ENCODE peak calls at places on chromosomes 16 and 17, in ten cellular contexts. K is MM.1S, L is PC-3, Q is fibroblast of lung, A is heart left ventricle, S is neuronal stem cell, T is kidney, D is IMR-90, B is left ventricle myocardium inferior, C is tibial nerve. P is an unnamed sample.

GRCh38 chr17:11935734-11936406 is 61.4 kb downstream of the ZNF18 start:
- DNase-seq in K (peak), L (peak), Q (peak), A (peak), S (peak), T (no peak), D (peak), B (peak), C (no peak), P (no peak)

GRCh38 chr17:32445075-32445427 is 741 bp downstream of the PSMD11 start:
- DNase-seq in K (no peak), L (peak), Q (peak), A (peak), S (no peak), T (no peak), D (peak), B (no peak), C (no peak), P (no peak)

GRCh38 chr16:90020838-90021382 is 1.7 kb upstream of the DBNDD1 start:
- DNase-seq in K (no peak), L (peak), Q (peak), A (no peak), S (no peak), T (no peak), D (peak), B (no peak), C (no peak), P (peak)

GRCh38 chr17:29004081-29004692 is 1.6 kb downstream of the SEZ6 start:
- DNase-seq in K (no peak), L (no peak), Q (peak), A (no peak), S (no peak), T (no peak), D (peak), B (no peak), C (no peak), P (no peak)

GRCh38 chr17:63171428-63172205 is 205.6 kb downstream of the TANC2 start:
- DNase-seq in K (no peak), L (peak), Q (peak), A (no peak), S (no peak), T (no peak), D (peak), B (no peak), C (no peak), P (no peak)

GRCh38 chr17:38569701-38570512 is 35.8 kb downstream of the SRCIN1 start:
- DNase-seq in K (no peak), L (no peak), Q (no peak), A (no peak), S (no peak), T (no peak), D (no peak), B (no peak), C (no peak), P (no peak)

GRCh38 chr17:57296231-57296630 is 39.9 kb downstream of the MSI2 start:
- DNase-seq in K (no peak), L (peak), Q (peak), A (no peak), S (no peak), T (no peak), D (no peak), B (no peak), C (no peak), P (no peak)

GRCh38 chr17:43125967-43126910 is 1.1 kb upstream of the BRCA1 start:
- DNase-seq in K (peak), L (no peak), Q (no peak), A (no peak), S (no peak), T (peak), D (no peak), B (no peak), C (no peak), P (no peak)

GRCh38 chr16:67052399-67052798 is 23.4 kb downstream of the CBFB start:
- DNase-seq in K (no peak), L (no peak), Q (no peak), A (no peak), S (no peak), T (no peak), D (no peak), B (no peak), C (no peak), P (no peak)

GRCh38 chr17:9571201-9571600 is 4.4 kb downstream of the STX8 start:
- DNase-seq in K (no peak), L (no peak), Q (no peak), A (no peak), S (no peak), T (no peak), D (no peak), B (no peak), C (no peak), P (no peak)

GRCh38 chr17:50222922-50223321 is 21.5 kb upstream of the COL1A1 start:
- DNase-seq in K (no peak), L (no peak), Q (no peak), A (no peak), S (no peak), T (no peak), D (no peak), B (no peak), C (no peak), P (no peak)

GRCh38 chr17:75237100-75238014 is 24.0 kb downstream of the GGA3 start:
- DNase-seq in K (no peak), L (no peak), Q (no peak), A (no peak), S (no peak), T (no peak), D (no peak), B (peak), C (no peak), P (no peak)

GRCh38 chr16:2289282-2289681 is 21.4 kb upstream of the RNPS1 start:
- DNase-seq in K (no peak), L (no peak), Q (no peak), A (no peak), S (no peak), T (peak), D (no peak), B (no peak), C (no peak), P (no peak)

GRCh38 chr16:85626191-85626951 is 13.2 kb downstream of the GSE1 start:
- DNase-seq in K (no peak), L (no peak), Q (no peak), A (peak), S (peak), T (no peak), D (no peak), B (peak), C (no peak), P (no peak)

GRCh38 chr16:23745263-23745662 is 9.6 kb upstream of the CHP2 start:
- DNase-seq in K (no peak), L (no peak), Q (no peak), A (no peak), S (no peak), T (no peak), D (no peak), B (no peak), C (no peak), P (no peak)

GRCh38 chr17:29251969-29252866 is 5.6 kb downstream of the CRYBA1 start:
- DNase-seq in K (peak), L (peak), Q (peak), A (no peak), S (no peak), T (no peak), D (peak), B (no peak), C (no peak), P (peak)

GRCh38 chr17:5762191-5762590 is 177.9 kb upstream of the NLRP1 start:
- DNase-seq in K (no peak), L (no peak), Q (no peak), A (no peak), S (no peak), T (no peak), D (peak), B (no peak), C (no peak), P (no peak)

GRCh38 chr16:48361012-48361411 is 24.2 kb downstream of the SIAH1 start:
- DNase-seq in K (no peak), L (no peak), Q (no peak), A (no peak), S (no peak), T (no peak), D (no peak), B (no peak), C (no peak), P (no peak)

GRCh38 chr17:39098474-39099090 is 52.9 kb downstream of the PLXDC1 start:
- DNase-seq in K (no peak), L (no peak), Q (no peak), A (no peak), S (no peak), T (no peak), D (no peak), B (no peak), C (no peak), P (no peak)

GRCh38 chr17:65231662-65232335 is 94.6 kb downstream of the RGS9 start:
- DNase-seq in K (peak), L (peak), Q (peak), A (peak), S (peak), T (no peak), D (peak), B (no peak), C (no peak), P (peak)

GRCh38 chr17:50173335-50173941 is 7.6 kb downstream of the SGCA start:
- DNase-seq in K (no peak), L (no peak), Q (peak), A (peak), S (no peak), T (peak), D (peak), B (no peak), C (peak), P (no peak)

GRCh38 chr17:11308550-11308949 is 67.5 kb downstream of the SHISA6 start:
- DNase-seq in K (no peak), L (no peak), Q (no peak), A (no peak), S (no peak), T (no peak), D (no peak), B (no peak), C (no peak), P (no peak)

GRCh38 chr17:79615926-79616325 is 5.1 kb upstream of the RBFOX3 start:
- DNase-seq in K (no peak), L (no peak), Q (no peak), A (no peak), S (no peak), T (peak), D (no peak), B (peak), C (no peak), P (no peak)

GRCh38 chr17:70857351-70857750 is 688.0 kb downstream of the KCNJ2 start:
- DNase-seq in K (no peak), L (no peak), Q (no peak), A (no peak), S (no peak), T (no peak), D (no peak), B (no peak), C (no peak), P (no peak)

GRCh38 chr17:56708670-56709410 is 115.3 kb downstream of the NOG start:
- DNase-seq in K (no peak), L (no peak), Q (no peak), A (no peak), S (no peak), T (no peak), D (no peak), B (no peak), C (no peak), P (no peak)

GRCh38 chr17:79607941-79608728 is 2.7 kb downstream of the RBFOX3 start:
- DNase-seq in K (no peak), L (peak), Q (peak), A (no peak), S (peak), T (no peak), D (no peak), B (no peak), C (no peak), P (no peak)

GRCh38 chr17:47803201-47803600 is 18.4 kb downstream of the OSBPL7 start:
- DNase-seq in K (no peak), L (no peak), Q (no peak), A (no peak), S (no peak), T (no peak), D (no peak), B (no peak), C (no peak), P (no peak)

GRCh38 chr17:71118039-71118438 is 948.7 kb downstream of the KCNJ2 start:
- DNase-seq in K (peak), L (peak), Q (peak), A (no peak), S (no peak), T (no peak), D (peak), B (no peak), C (no peak), P (no peak)

GRCh38 chr16:46873201-46873600 is 11.0 kb upstream of the GPT2 start:
- DNase-seq in K (no peak), L (no peak), Q (no peak), A (no peak), S (no peak), T (no peak), D (no peak), B (no peak), C (no peak), P (no peak)

GRCh38 chr16:17448640-17449638 is 21.8 kb downstream of the XYLT1 start:
- DNase-seq in K (no peak), L (no peak), Q (no peak), A (peak), S (no peak), T (no peak), D (no peak), B (peak), C (no peak), P (no peak)

DNA sequence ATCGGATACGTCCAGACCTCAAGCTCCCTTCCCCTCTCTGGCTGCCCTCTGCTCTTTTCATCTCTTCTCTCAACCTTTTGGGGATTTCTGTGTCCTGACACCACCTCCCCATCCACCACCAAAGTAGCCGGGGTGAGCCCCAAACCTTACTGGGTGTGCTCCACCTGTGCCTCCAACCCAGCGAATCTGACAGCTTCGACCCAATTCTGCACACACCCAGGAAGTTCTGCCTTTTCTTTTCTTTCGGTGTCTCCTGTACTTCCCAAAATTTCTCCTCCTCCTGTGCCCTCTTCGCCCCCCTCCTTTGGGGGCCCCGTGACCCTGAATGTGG is 562 bp downstream of the KCTD11 start:
- DNase-seq in K (no peak), L (no peak), Q (no peak), A (no peak), S (no peak), T (no peak), D (no peak), B (no peak), C (no peak), P (no peak)
- H3K4me3 ChIP-seq in K (peak), L (peak), Q (peak), A (peak), S (peak), T (peak), D (peak), B (peak), C (peak), P (peak)

GRCh38 chr17:1462164-1463112 is 6.4 kb upstream of the CRK start:
- DNase-seq in K (no peak), L (no peak), Q (peak), A (no peak), S (no peak), T (no peak), D (no peak), B (no peak), C (no peak), P (no peak)
- H3K4me3 ChIP-seq in K (no peak), L (no peak), Q (no peak), A (no peak), S (no peak), T (no peak), D (no peak), B (no peak), C (no peak), P (no peak)

GRCh38 chr17:58329035-58329807 is 626 bp upstream of the TSPOAP1 start:
- DNase-seq in K (peak), L (no peak), Q (no peak), A (no peak), S (no peak), T (peak), D (no peak), B (peak), C (no peak), P (no peak)

GRCh38 chr17:58330997-58331814 is 2.6 kb upstream of the TSPOAP1 start:
- DNase-seq in K (peak), L (no peak), Q (no peak), A (peak), S (no peak), T (peak), D (no peak), B (peak), C (no peak), P (no peak)

GRCh38 chr17:58329808-58330543 is 1.4 kb upstream of the TSPOAP1 start:
- DNase-seq in K (peak), L (no peak), Q (no peak), A (no peak), S (no peak), T (no peak), D (no peak), B (no peak), C (no peak), P (no peak)

GRCh38 chr17:58331815-58332719 is 3.5 kb upstream of the TSPOAP1 start:
- DNase-seq in K (peak), L (no peak), Q (no peak), A (peak), S (no peak), T (peak), D (no peak), B (peak), C (peak), P (no peak)

DNA sequence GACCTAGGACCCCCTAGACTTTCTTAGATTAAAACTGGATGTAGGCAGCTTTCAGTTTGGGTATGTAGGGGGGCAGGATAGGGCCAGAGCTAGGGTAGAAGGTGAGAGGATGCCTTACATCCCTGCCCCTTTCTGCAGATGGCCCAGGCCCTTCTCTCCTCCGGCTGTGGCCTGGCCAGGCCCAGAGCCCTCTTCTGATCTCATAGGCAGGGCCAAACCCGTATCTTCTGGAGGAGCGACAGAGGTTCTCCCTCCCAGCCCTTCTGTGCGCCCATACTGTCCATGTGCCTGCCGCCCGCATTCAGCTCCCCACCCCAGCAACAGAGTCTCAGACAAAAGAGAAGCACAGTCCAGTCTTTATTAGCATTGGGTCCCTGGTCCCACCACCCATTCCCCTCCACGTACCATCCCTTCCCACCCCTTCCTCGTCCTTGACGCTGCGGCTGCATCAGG is 2.0 kb upstream of the TSPOAP1 start:
- DNase-seq in K (no peak), L (no peak), Q (no peak), A (no peak), S (no peak), T (peak), D (no peak), B (peak), C (no peak), P (no peak)
- H3K4me3 ChIP-seq in K (peak), L (no peak), Q (no peak), A (no peak), S (no peak), T (peak), D (no peak), B (peak), C (peak), P (no peak)

GRCh38 chr16:325375-326155 is 27.0 kb downstream of the AXIN1 start:
- DNase-seq in K (no peak), L (no peak), Q (no peak), A (no peak), S (no peak), T (no peak), D (no peak), B (no peak), C (no peak), P (no peak)

GRCh38 chr16:333406-334094 is 19.0 kb downstream of the AXIN1 start:
- DNase-seq in K (no peak), L (no peak), Q (no peak), A (no peak), S (no peak), T (no peak), D (no peak), B (no peak), C (no peak), P (no peak)

GRCh38 chr16:336269-336668 is 16.3 kb downstream of the AXIN1 start:
- DNase-seq in K (no peak), L (no peak), Q (no peak), A (no peak), S (no peak), T (no peak), D (no peak), B (no peak), C (no peak), P (no peak)

GRCh38 chr16:330746-331145 is 21.8 kb downstream of the AXIN1 start:
- DNase-seq in K (no peak), L (no peak), Q (no peak), A (no peak), S (no peak), T (no peak), D (no peak), B (no peak), C (no peak), P (no peak)
- H3K4me3 ChIP-seq in K (no peak), L (no peak), Q (no peak), A (no peak), S (no peak), T (no peak), D (no peak), B (no peak), C (no peak), P (no peak)

GRCh38 chr16:79597277-79597676 is 3.3 kb downstream of the MAF start:
- DNase-seq in K (no peak), L (no peak), Q (no peak), A (no peak), S (no peak), T (no peak), D (no peak), B (no peak), C (no peak), P (no peak)
- H3K4me3 ChIP-seq in K (peak), L (no peak), Q (peak), A (peak), S (peak), T (peak), D (no peak), B (peak), C (peak), P (no peak)

GRCh38 chr16:30651124-30652004 is 604 bp downstream of the PRR14 start:
- DNase-seq in K (peak), L (peak), Q (peak), A (peak), S (no peak), T (peak), D (peak), B (peak), C (peak), P (no peak)

GRCh38 chr16:30650369-30651123 is at the start of gene PRR14:
- DNase-seq in K (peak), L (peak), Q (peak), A (peak), S (peak), T (peak), D (peak), B (peak), C (peak), P (peak)

GRCh38 chr16:30652005-30652296 is 1.2 kb downstream of the PRR14 start:
- DNase-seq in K (no peak), L (no peak), Q (no peak), A (no peak), S (no peak), T (no peak), D (no peak), B (no peak), C (no peak), P (no peak)

GRCh38 chr16:30647274-30647571 is 3.5 kb upstream of the PRR14 start:
- DNase-seq in K (no peak), L (no peak), Q (no peak), A (no peak), S (no peak), T (peak), D (no peak), B (no peak), C (no peak), P (no peak)

GRCh38 chr16:30649725-30650368 is 913 bp upstream of the PRR14 start:
- DNase-seq in K (no peak), L (no peak), Q (no peak), A (no peak), S (no peak), T (peak), D (no peak), B (no peak), C (peak), P (no peak)
- H3K4me3 ChIP-seq in K (peak), L (peak), Q (peak), A (no peak), S (no peak), T (peak), D (peak), B (peak), C (peak), P (peak)

GRCh38 chr17:77280304-77280910 is 139.6 kb downstream of the SEC14L1 start:
- DNase-seq in K (peak), L (peak), Q (peak), A (no peak), S (no peak), T (no peak), D (peak), B (peak), C (no peak), P (no peak)
- H3K4me3 ChIP-seq in K (peak), L (peak), Q (peak), A (no peak), S (peak), T (peak), D (peak), B (peak), C (no peak), P (peak)

DNA sequence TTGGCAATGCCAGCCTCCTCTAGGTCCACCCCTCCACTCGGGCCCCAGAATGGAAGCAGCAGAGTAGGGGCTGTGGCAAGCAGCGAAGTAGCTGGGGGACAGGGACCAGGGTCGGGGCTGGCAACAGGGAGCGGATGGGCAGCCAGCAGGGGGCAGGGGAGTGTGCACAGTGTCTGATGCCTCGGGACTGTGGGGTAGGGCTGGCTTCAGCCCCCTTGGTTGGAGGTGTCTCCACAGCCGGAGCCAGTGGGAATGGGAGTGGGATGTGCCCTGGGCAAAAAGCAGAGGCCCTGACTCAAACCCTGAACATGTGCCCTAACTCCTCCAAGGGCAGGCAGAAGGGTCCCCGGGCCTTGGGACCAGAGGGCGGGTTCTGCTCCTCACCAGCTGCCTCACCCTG is 18.5 kb upstream of the ARHGAP27 start:
- DNase-seq in K (peak), L (no peak), Q (no peak), A (no peak), S (no peak), T (no peak), D (no peak), B (no peak), C (no peak), P (no peak)
- H3K4me3 ChIP-seq in K (no peak), L (no peak), Q (no peak), A (no peak), S (no peak), T (no peak), D (no peak), B (no peak), C (no peak), P (no peak)